ENCODE peak calls at places on chromosome 12, in ten cellular contexts. C is fibroblast of mammary gland, E is thoracic aorta, T is aorta, N is psoas muscle, K is endothelial cell of umbilical vein, I is cardiac fibroblast, X is fibroblast of lung, L is BJ, P is uterus. J is an unnamed sample.

GRCh38 chr12:92778525-92778924 is 75.7 kb downstream of the PLEKHG7 start:
- DNase-seq in C (no peak), E (no peak), T (no peak), N (no peak), K (peak), I (no peak), X (no peak), L (no peak), P (no peak), J (no peak)

GRCh38 chr12:13606290-13606689 is 375.1 kb downstream of the GRIN2B start:
- DNase-seq in C (peak), E (no peak), T (no peak), N (no peak), K (no peak), I (no peak), X (no peak), L (no peak), P (no peak), J (no peak)

GRCh38 chr12:110528277-110528839 is 26.2 kb downstream of the RAD9B start:
- DNase-seq in C (no peak), E (no peak), T (no peak), N (no peak), K (no peak), I (no peak), X (no peak), L (no peak), P (no peak), J (no peak)

GRCh38 chr12:108938247-108938924 is 58.5 kb downstream of the DAO start:
- DNase-seq in C (no peak), E (no peak), T (no peak), N (no peak), K (no peak), I (no peak), X (no peak), L (no peak), P (no peak), J (no peak)

GRCh38 chr12:102642199-102642598 is 161.8 kb upstream of the IGF1 start:
- DNase-seq in C (peak), E (no peak), T (no peak), N (no peak), K (no peak), I (peak), X (no peak), L (no peak), P (no peak), J (no peak)

GRCh38 chr12:118494776-118495175 is 118.4 kb downstream of the SUDS3 start:
- DNase-seq in C (no peak), E (no peak), T (no peak), N (no peak), K (no peak), I (peak), X (no peak), L (no peak), P (no peak), J (no peak)

GRCh38 chr12:42474391-42474790 is 115.2 kb downstream of the PRICKLE1 start:
- DNase-seq in C (peak), E (no peak), T (no peak), N (no peak), K (peak), I (peak), X (peak), L (peak), P (no peak), J (peak)

GRCh38 chr12:69982081-69982480 is 157.1 kb downstream of the MYRFL start:
- DNase-seq in C (peak), E (no peak), T (no peak), N (no peak), K (no peak), I (no peak), X (peak), L (no peak), P (no peak), J (peak)

GRCh38 chr12:109726106-109726497 is 12.5 kb downstream of the FAM222A start:
- DNase-seq in C (no peak), E (no peak), T (no peak), N (peak), K (no peak), I (no peak), X (no peak), L (no peak), P (no peak), J (no peak)

GRCh38 chr12:95608252-95609033 is 57.2 kb upstream of the USP44 start:
- DNase-seq in C (peak), E (peak), T (peak), N (peak), K (peak), I (peak), X (peak), L (peak), P (peak), J (peak)

GRCh38 chr12:49553512-49554088 is 14.3 kb downstream of the MCRS1 start:
- DNase-seq in C (peak), E (no peak), T (no peak), N (peak), K (peak), I (peak), X (no peak), L (no peak), P (no peak), J (no peak)

GRCh38 chr12:64387201-64387816 is 3.2 kb downstream of the C12orf56 start:
- DNase-seq in C (no peak), E (no peak), T (no peak), N (no peak), K (no peak), I (no peak), X (no peak), L (no peak), P (no peak), J (no peak)

GRCh38 chr12:46492471-46493351 is 120.1 kb upstream of the SLC38A2 start:
- DNase-seq in C (peak), E (no peak), T (no peak), N (no peak), K (peak), I (peak), X (peak), L (no peak), P (no peak), J (peak)

GRCh38 chr12:52496054-52496453 is 3.0 kb upstream of the KRT6A start:
- DNase-seq in C (peak), E (no peak), T (no peak), N (no peak), K (no peak), I (no peak), X (no peak), L (no peak), P (no peak), J (no peak)

GRCh38 chr12:80321653-80322052 is 122.4 kb upstream of the PTPRQ start:
- DNase-seq in C (no peak), E (no peak), T (no peak), N (no peak), K (no peak), I (peak), X (peak), L (peak), P (no peak), J (peak)

GRCh38 chr12:112936927-112937326 is 1.3 kb upstream of the OAS3 start:
- DNase-seq in C (peak), E (no peak), T (no peak), N (no peak), K (no peak), I (peak), X (no peak), L (no peak), P (no peak), J (peak)

GRCh38 chr12:93638095-93638494 is 39.1 kb upstream of the CRADD start:
- DNase-seq in C (peak), E (no peak), T (no peak), N (no peak), K (no peak), I (no peak), X (peak), L (no peak), P (peak), J (peak)

DNA sequence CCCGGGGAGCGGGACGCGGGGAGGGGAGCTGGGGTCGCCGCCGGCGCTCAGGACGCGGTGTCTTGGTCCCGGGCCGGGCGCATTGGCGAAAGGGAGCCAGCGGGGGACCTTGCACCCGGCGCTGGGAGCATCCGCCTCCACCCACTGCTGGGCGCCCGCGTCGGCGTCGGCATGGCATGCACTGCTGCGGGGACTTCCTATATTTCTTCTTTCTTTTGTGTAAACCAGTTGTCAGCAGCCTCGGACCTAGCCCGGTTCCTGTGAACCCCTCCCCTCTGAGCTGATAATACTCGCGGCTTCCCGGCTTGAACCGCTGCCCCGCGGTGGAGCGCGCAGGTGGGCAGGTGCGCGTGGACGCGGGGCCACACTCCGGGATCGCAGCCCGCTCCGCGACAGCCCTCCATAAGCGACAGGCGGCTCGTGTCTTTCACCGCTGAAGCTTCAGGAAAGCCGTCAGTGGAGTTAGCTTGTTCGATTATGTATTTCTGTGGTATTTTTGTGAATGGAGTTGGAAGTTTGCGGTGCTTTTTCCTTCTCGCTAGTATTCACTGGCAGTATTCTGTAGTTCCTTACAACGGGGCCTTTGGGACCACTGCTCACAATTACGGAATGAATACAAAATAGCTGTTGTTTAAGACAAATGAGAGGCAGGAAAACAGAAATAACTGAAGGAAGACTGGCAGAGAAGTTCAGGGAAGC is 824 bp downstream of the BMAL2 start:
- DNase-seq in C (no peak), E (no peak), T (peak), N (peak), K (peak), I (peak), X (no peak), L (no peak), P (no peak), J (peak)
- H3K4me3 ChIP-seq in C (peak), E (peak), T (peak), N (peak), K (peak), I (peak), X (peak), L (peak), P (peak), J (peak)

GRCh38 chr12:111784953-111785352 is 18.2 kb downstream of the ALDH2 start:
- DNase-seq in C (no peak), E (no peak), T (no peak), N (no peak), K (no peak), I (no peak), X (no peak), L (no peak), P (no peak), J (no peak)
- H3K4me3 ChIP-seq in C (no peak), E (no peak), T (no peak), N (no peak), K (no peak), I (no peak), X (no peak), L (no peak), P (no peak), J (no peak)

DNA sequence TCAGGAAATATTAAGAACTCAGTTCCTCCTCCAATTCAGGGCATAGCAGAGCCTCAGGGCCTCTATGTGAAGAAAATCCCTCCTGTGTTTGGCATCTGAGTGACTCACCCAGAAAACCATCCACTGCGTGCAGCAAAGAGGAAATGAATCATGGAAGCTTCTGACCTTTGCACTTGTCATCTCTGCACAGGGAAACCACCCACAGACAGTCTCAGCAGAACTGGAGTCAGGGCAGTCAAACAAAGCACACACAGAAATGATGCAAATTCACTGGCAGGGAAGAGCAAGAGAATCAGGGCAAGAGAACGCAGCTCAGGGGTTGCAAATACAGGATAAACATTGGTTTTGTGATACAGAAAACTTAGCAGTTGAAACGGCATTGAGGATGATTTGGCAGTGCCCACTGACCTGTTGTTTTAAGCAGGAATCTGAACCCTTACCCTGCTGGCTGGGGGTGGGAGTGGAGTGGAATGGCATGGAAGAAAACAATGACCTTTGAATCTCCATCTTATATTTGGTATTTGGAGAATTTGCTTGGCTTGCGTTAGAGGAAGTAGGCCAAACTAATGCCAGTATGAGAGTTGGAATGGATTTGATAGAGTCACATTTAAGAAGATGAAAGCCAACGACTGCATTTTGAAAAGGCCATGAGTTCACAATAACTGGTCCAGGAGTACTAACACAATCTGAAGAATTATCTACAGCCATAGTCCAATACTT is 53.5 kb downstream of the PHLDA1 start:
- DNase-seq in C (peak), E (peak), T (peak), N (no peak), K (peak), I (peak), X (peak), L (peak), P (peak), J (peak)
- H3K4me3 ChIP-seq in C (no peak), E (no peak), T (no peak), N (no peak), K (no peak), I (no peak), X (no peak), L (no peak), P (no peak), J (no peak)

GRCh38 chr12:115873416-115874082 is 403.9 kb downstream of the MED13L start:
- DNase-seq in C (no peak), E (no peak), T (no peak), N (no peak), K (no peak), I (no peak), X (no peak), L (no peak), P (no peak), J (no peak)
- H3K4me3 ChIP-seq in C (no peak), E (no peak), T (no peak), N (no peak), K (no peak), I (no peak), X (no peak), L (no peak), P (no peak), J (no peak)

GRCh38 chr12:39348523-39348922 is 94.4 kb downstream of the KIF21A start:
- DNase-seq in C (no peak), E (no peak), T (no peak), N (no peak), K (no peak), I (no peak), X (no peak), L (no peak), P (no peak), J (no peak)
- H3K4me3 ChIP-seq in C (no peak), E (no peak), T (no peak), N (no peak), K (no peak), I (no peak), X (no peak), L (no peak), P (no peak), J (no peak)

GRCh38 chr12:130957304-130957621 is 3.6 kb downstream of the ADGRD1 start:
- DNase-seq in C (no peak), E (no peak), T (no peak), N (no peak), K (no peak), I (no peak), X (no peak), L (no peak), P (no peak), J (no peak)

GRCh38 chr12:130954544-130954831 is 781 bp downstream of the ADGRD1 start:
- DNase-seq in C (no peak), E (no peak), T (no peak), N (no peak), K (no peak), I (no peak), X (no peak), L (no peak), P (no peak), J (no peak)

GRCh38 chr12:130956456-130957303 is 3.0 kb downstream of the ADGRD1 start:
- DNase-seq in C (no peak), E (no peak), T (no peak), N (no peak), K (no peak), I (no peak), X (no peak), L (no peak), P (peak), J (no peak)

GRCh38 chr12:130955238-130955816 is 1.6 kb downstream of the ADGRD1 start:
- DNase-seq in C (no peak), E (no peak), T (no peak), N (no peak), K (no peak), I (no peak), X (no peak), L (no peak), P (no peak), J (no peak)

DNA sequence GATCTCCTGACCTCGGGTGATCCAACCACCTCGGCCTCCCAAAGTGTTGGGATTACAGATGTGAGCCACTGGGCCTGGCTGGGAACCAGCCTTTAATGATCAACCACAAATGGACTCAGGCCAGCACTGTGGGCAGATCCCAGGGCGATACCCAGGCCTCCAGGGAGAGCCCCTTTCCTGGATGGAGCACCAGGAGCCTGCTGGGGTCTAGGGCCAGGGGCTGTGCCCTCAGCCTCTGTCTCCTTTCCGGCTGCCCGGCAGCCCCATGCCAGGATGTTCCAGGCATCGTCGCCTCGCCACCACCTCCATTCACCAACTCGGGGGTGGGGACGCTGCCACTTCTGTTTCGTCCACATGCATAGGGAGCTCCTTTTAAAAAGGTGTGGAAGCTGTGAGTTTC is 2.3 kb downstream of the ADGRD1 start:
- DNase-seq in C (no peak), E (no peak), T (no peak), N (no peak), K (no peak), I (no peak), X (no peak), L (no peak), P (no peak), J (no peak)
- H3K4me3 ChIP-seq in C (no peak), E (no peak), T (no peak), N (peak), K (no peak), I (no peak), X (no peak), L (peak), P (no peak), J (no peak)

DNA sequence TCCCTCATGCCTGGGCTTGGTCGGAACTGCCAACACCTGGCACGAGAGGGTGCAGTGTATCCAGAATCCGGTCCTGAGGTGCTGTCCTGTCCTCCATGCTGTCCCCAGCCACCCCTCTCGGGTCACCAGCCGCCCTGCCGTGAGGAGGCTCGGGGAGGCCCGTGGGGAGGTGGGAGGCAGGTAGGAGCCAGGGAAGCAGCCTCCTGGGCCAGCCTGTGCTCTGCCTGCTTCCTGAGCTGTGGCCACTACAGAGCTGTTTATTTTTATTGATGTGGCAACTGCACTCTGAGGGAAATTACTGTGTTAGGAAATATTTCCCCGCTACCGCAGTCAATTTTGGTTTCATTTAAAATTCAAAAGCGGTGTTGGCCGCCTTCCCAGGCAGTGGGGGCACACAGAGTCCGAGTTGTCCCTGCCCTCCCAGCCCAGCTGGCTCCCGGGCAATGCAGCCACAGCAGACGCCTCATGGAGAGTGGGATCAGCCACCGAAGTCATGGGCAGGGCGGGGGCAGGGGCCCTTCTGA is 18.3 kb downstream of the NOC4L start:
- DNase-seq in C (peak), E (no peak), T (peak), N (peak), K (no peak), I (peak), X (peak), L (peak), P (no peak), J (peak)
- H3K4me3 ChIP-seq in C (no peak), E (peak), T (no peak), N (no peak), K (no peak), I (no peak), X (no peak), L (no peak), P (no peak), J (peak)

GRCh38 chr12:12070149-12070548 is 590 bp upstream of the BCL2L14 start:
- DNase-seq in C (no peak), E (no peak), T (no peak), N (no peak), K (no peak), I (no peak), X (no peak), L (no peak), P (no peak), J (no peak)

GRCh38 chr12:12072064-12072760 is 1.5 kb downstream of the BCL2L14 start:
- DNase-seq in C (no peak), E (no peak), T (no peak), N (no peak), K (no peak), I (no peak), X (no peak), L (no peak), P (no peak), J (no peak)

DNA sequence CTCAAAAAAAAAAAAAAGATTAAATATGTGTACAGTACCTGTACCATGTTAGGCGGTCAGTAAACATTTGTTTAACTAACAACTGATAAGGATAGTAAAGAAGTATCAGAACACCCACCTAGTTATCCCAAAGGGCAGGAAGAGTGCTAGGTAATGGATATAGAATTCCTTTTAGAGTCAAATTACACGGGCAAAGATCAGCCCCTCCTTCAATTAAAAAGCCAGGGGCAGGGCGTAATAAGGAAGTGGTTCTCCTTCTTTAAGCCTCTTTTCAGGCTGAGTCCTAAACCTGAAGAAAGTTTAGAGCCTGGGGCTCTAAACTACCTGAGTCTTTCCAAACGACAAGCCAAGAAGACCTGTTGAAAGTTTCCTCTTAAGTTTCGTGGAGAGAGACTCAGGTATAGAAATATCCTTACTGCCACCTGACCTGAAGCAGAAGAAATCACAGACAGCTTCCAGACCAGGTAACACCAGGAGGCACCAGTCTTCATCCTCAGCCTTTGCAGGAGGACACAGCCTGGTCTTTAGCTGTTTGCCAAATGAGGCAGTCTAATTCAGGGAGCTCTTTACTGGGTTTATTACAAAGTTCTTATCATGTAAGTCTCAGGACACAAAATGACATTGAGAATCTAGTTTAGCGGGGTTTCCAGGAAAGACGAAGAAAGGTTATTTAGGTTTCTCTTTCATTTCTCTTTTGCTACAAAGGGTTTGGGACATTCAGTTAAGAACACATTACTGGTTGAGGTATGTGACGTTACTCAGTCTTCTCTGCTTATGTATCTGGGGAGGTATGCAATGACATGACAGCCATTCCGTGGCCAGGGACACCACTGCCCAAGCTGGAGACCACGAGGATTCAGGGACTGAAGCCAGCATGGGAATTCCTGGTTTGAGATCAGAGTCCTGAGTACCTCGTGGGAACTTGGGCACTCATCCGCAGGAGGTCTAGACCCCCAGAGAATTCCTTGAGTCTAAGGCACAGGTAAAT is at the start of gene BCL2L14:
- DNase-seq in C (no peak), E (no peak), T (no peak), N (no peak), K (no peak), I (no peak), X (peak), L (no peak), P (no peak), J (no peak)
- H3K4me3 ChIP-seq in C (no peak), E (peak), T (no peak), N (no peak), K (no peak), I (no peak), X (no peak), L (no peak), P (no peak), J (no peak)